ENCODE peak calls at places on chromosomes 7 and 10, in four cellular contexts. One of them, this sample, is unnamed.

GRCh38 chr10:110861930-110862677 is 9.6 kb upstream of the PDCD4 start:
- DNase-seq in astrocyte of the spinal cord: peak; percentile 8
- DNase-seq in lower lobe of right lung: no peak
- DNase-seq in AG04450: no peak
- DNase-seq in this sample: no peak

GRCh38 chr7:42224391-42225003 is 12.5 kb downstream of the GLI3 start:
- DNase-seq in AG04450: no peak
- DNase-seq in lower lobe of right lung: no peak
- DNase-seq in astrocyte of the spinal cord: no peak
- DNase-seq in this sample: no peak

GRCh38 chr7:2668401-2668800 is 19.6 kb upstream of the AMZ1 start:
- DNase-seq in AG04450: peak; percentile 85
- DNase-seq in lower lobe of right lung: no peak
- DNase-seq in astrocyte of the spinal cord: no peak
- DNase-seq in this sample: no peak

GRCh38 chr10:19816420-19817250 is at the start of gene PLXDC2:
- DNase-seq in astrocyte of the spinal cord: peak; percentile 70
- DNase-seq in lower lobe of right lung: peak; percentile 82
- DNase-seq in AG04450: peak; percentile 20
- DNase-seq in this sample: peak; percentile 28

GRCh38 chr7:122942765-122943164 is 52.7 kb downstream of the TAS2R16 start:
- DNase-seq in lower lobe of right lung: no peak
- DNase-seq in astrocyte of the spinal cord: no peak
- DNase-seq in AG04450: no peak
- DNase-seq in this sample: no peak

GRCh38 chr7:26428571-26428970 is 136.9 kb downstream of the SNX10 start:
- DNase-seq in astrocyte of the spinal cord: no peak
- DNase-seq in AG04450: no peak
- DNase-seq in lower lobe of right lung: no peak
- DNase-seq in this sample: no peak

GRCh38 chr10:74122060-74122459 is 28.6 kb downstream of the AP3M1 start:
- DNase-seq in astrocyte of the spinal cord: no peak
- DNase-seq in AG04450: no peak
- DNase-seq in lower lobe of right lung: no peak
- DNase-seq in this sample: no peak

GRCh38 chr10:60937784-60938654 is 6.0 kb downstream of the RHOBTB1 start:
- DNase-seq in AG04450: no peak
- DNase-seq in lower lobe of right lung: no peak
- DNase-seq in astrocyte of the spinal cord: peak; percentile 59
- DNase-seq in this sample: no peak

GRCh38 chr10:79491171-79491835 is 21.0 kb upstream of the EIF5AL1 start:
- DNase-seq in lower lobe of right lung: no peak
- DNase-seq in AG04450: no peak
- DNase-seq in astrocyte of the spinal cord: no peak
- DNase-seq in this sample: no peak

DNA sequence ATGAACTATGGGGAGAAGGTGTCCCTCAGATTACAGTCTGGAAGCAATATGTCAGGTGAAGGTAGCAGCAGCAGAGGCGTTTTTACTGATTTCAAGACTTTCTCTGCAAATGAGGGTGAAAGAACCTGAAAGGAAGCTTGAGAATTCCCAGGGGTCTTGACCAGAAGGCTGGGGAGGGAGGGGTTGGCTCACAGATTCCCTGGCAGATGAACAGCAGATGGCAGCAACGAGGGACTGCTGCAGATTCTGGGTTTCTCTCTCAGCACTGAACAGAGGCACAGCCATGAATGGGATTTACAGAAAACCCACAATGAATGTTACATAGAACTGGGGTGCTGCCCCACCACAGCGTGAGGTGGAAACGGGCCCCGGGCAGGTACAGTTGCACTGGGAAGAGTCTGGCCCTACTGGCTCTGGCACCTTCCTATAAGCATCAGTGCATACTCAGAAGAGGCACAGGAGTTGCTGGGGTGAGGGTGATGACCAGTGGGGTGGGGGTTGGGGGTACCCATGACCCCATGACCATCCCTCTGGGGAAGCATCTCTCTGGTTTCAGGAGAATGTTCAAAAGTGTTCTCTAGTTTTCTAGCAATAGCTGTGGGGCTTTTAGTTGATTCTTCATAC is 317.8 kb downstream of the SH2D4B start:
- DNase-seq in astrocyte of the spinal cord: no peak
- DNase-seq in AG04450: no peak
- DNase-seq in lower lobe of right lung: no peak
- DNase-seq in this sample: no peak
- TF ChIP-seq CTCF in astrocyte of the spinal cord: peak; percentile 1
- TF ChIP-seq CTCF in AG04450: no peak
- TF ChIP-seq CTCF in lower lobe of right lung: no peak
- TF ChIP-seq CTCF in this sample: peak; percentile 13

DNA sequence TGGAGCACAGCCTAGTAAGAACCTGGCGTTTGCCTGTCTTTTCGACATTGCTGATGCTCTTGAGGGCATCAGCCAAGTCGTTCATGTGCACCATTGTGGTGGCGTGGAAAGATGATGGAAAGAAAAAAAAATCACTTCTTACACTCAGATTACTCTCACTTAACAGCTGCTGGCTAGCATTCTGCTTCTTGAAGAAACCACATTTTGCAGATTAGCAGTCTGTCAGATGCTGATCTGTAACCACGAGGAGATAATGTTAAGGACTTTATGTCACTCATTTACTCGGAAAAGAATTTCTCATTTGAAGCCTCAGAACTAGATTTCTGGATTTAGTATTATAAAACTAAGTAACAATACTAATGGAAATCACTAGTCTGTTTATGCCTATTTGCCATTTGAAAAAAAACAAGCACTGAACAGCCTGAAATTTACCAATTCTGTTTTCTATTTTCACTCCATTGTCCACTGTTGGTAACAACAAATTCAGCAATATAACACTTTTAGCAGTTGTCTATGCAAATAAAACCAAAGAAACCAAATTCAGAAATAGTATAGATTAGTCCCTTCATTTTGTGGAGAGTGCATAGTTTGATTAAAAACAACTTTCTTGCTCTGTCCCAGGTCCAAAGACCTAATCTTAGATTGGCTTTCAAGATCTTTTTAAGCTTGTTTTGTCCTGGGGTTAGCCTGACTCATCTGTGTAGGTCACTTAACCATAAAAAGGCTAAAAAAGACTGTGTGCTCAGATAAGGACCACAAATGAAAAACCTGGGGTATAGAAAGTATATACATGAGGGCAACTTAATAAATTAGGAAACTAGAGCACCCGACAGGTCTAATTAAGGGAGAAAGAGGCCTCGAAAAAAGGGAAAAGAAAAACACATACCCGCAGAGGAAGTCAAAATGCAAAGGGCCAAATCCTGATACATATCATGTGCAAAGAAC is 67.5 kb downstream of the NT5C2 start:
- DNase-seq in astrocyte of the spinal cord: peak; percentile 27
- DNase-seq in lower lobe of right lung: no peak
- DNase-seq in AG04450: no peak
- DNase-seq in this sample: no peak
- H3K4me3 ChIP-seq in astrocyte of the spinal cord: no peak overlapping the region
- H3K4me3 ChIP-seq in lower lobe of right lung: no peak overlapping the region
- H3K4me3 ChIP-seq in AG04450: no peak overlapping the region
- H3K4me3 ChIP-seq in this sample: no peak overlapping the region

GRCh38 chr10:63268139-63268797 is 135.1 kb downstream of the NRBF2 start:
- DNase-seq in lower lobe of right lung: no peak
- DNase-seq in AG04450: no peak
- DNase-seq in astrocyte of the spinal cord: peak; percentile 64
- DNase-seq in this sample: peak; percentile 48

GRCh38 chr10:63265646-63266207 is 132.6 kb downstream of the NRBF2 start:
- DNase-seq in lower lobe of right lung: no peak
- DNase-seq in astrocyte of the spinal cord: peak; percentile 35
- DNase-seq in AG04450: no peak
- DNase-seq in this sample: no peak

GRCh38 chr10:63266337-63267327 is 133.5 kb downstream of the NRBF2 start:
- DNase-seq in astrocyte of the spinal cord: peak; percentile 50
- DNase-seq in AG04450: no peak
- DNase-seq in lower lobe of right lung: no peak
- DNase-seq in this sample: no peak

GRCh38 chr10:63267414-63268138 is 134.4 kb downstream of the NRBF2 start:
- DNase-seq in lower lobe of right lung: no peak
- DNase-seq in astrocyte of the spinal cord: peak; percentile 89
- DNase-seq in AG04450: peak; percentile 79
- DNase-seq in this sample: peak; percentile 66

DNA sequence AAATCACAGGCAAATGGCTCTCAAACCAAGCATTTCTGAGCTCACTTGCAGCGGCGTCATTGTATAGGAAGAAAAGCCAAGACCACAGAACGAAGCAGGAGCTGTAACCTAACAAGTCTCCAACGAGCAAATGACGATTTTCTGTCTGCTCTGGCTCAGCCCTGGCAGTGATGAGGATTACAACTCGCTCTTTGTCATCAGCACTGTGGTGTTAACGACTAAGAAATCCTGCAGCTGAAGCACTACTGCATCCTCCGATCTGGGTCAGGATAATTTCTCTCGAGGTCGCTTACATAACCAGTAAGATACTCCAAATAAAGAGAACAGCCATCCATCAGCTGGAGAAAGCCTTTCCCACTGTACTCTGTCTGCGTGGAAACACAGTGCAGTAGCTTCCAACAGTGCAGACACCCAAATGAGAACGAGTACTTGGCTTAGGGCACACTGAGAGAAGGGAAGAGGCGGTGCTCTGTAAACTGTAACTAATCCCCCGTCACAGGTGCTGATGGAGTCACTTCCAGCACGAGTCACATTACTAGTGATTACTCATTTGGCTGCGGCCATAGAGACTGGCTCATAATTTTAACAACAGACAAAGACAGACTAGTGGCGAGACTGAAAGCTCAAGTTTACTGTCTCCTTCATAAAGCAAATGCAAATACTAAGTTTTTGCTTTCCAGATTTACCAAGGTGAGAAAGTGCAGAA is 135.8 kb downstream of the NRBF2 start:
- DNase-seq in AG04450: peak; percentile 84
- DNase-seq in astrocyte of the spinal cord: peak; percentile 97
- DNase-seq in lower lobe of right lung: peak; percentile 70
- DNase-seq in this sample: peak; percentile 95
- TF ChIP-seq CTCF in AG04450: peak; percentile 33
- TF ChIP-seq CTCF in astrocyte of the spinal cord: peak; percentile 37
- TF ChIP-seq CTCF in lower lobe of right lung: peak; percentile 32
- TF ChIP-seq CTCF in this sample: peak; percentile 35

DNA sequence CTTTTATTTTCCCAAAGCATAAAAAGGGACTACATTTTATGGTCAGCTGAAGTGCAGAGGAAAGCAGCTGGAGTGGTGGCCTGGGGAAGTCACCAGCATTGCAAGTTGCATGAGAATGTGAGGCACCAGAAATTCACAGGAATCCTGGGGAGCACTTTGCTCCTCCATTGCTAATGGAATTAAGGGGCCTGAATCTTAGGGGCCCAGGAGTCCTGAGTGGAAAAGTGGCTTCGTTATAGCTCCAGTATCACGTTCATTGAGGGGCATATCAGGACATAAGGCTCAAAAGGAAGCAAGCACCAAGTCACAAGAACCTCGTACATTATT is 53.0 kb upstream of the LRRC17 start:
- DNase-seq in astrocyte of the spinal cord: no peak
- DNase-seq in lower lobe of right lung: no peak
- DNase-seq in AG04450: no peak
- DNase-seq in this sample: no peak
- H3K4me3 ChIP-seq in astrocyte of the spinal cord: no peak overlapping the region
- H3K4me3 ChIP-seq in lower lobe of right lung: no peak overlapping the region
- H3K4me3 ChIP-seq in AG04450: no peak overlapping the region
- H3K4me3 ChIP-seq in this sample: no peak overlapping the region

DNA sequence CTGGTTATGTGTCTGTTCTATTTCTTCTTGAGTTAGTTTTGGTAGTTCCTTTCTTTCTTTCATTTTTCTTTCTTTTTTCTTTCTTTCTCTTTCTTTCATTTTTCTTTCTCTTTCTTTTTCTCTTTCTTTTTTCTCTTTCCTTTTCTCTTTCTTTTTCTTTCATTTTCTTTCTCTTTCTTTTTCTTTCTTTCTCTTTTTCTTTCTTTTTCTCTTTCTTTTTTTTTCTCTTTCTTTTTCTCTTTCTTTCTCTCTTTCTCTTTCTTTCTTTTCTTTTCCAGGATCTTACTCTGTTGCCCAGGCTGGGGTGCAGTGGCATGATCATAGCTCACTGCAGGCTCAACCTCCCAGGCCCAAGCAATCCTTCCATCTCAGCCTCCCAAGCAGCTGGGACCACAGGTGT is 20.4 kb upstream of the RHBDD2 start:
- DNase-seq in astrocyte of the spinal cord: no peak
- DNase-seq in lower lobe of right lung: no peak
- DNase-seq in AG04450: no peak
- DNase-seq in this sample: no peak
- TF ChIP-seq CTCF in astrocyte of the spinal cord: no peak
- TF ChIP-seq CTCF in lower lobe of right lung: no peak
- TF ChIP-seq CTCF in AG04450: no peak
- TF ChIP-seq CTCF in this sample: no peak

GRCh38 chr10:21441625-21442024 is 83.9 kb downstream of the SKIDA1 start:
- DNase-seq in lower lobe of right lung: no peak
- DNase-seq in AG04450: no peak
- DNase-seq in astrocyte of the spinal cord: no peak
- DNase-seq in this sample: no peak

GRCh38 chr10:21432266-21432665 is 93.2 kb downstream of the SKIDA1 start:
- DNase-seq in lower lobe of right lung: no peak
- DNase-seq in AG04450: no peak
- DNase-seq in astrocyte of the spinal cord: no peak
- DNase-seq in this sample: no peak

DNA sequence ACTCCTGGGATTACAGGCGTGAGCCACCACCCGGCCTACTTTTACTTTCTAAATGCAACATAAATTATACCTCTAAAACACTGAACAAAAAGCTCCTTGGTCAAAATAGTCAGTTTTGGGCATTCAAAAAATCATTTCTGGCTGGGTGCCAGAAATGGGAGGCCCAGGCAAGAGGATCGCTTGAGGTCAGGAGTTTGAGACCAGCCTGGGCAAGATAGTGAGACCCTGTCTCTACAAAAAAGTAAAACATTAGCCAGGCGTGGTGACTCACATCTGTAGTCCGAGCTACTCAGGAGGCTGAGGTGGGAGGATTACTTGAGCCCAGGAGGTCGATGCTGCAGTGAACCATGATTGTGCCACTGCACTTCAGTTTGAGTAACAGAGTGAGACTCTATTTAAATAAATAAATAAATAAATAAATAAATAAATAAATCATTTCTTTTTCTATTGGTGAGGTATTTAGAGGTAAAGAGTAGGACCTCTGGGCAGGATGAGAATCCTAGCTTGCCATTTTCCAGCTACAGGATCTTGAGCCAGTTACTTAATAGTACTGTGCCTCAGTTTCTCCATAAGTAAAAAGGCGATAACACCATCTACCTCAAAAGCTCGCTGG is 87.6 kb downstream of the SKIDA1 start:
- DNase-seq in lower lobe of right lung: no peak
- DNase-seq in astrocyte of the spinal cord: no peak
- DNase-seq in AG04450: no peak
- DNase-seq in this sample: no peak
- H3K4me3 ChIP-seq in lower lobe of right lung: no peak overlapping the region
- H3K4me3 ChIP-seq in astrocyte of the spinal cord: no peak overlapping the region
- H3K4me3 ChIP-seq in AG04450: no peak overlapping the region
- H3K4me3 ChIP-seq in this sample: no peak overlapping the region

This sample was measured in astrocyte of the cerebellum.